ENCODE peak calls at places on chromosomes 11 and 22, in seven cellular contexts. One of them, this sample, is unnamed. For H3K4me1, the result is how much of the 10 kb centered on the place peaks cover.

GRCh38 chr11:3213659-3214419 is 4.8 kb downstream of the MRGPRG start:
- DNase-seq in A549: no peak
- DNase-seq in lung: no peak
- DNase-seq in GM23248: no peak
- DNase-seq in cardiac muscle cell: no peak
- DNase-seq in iPS DF 6.9: no peak
- DNase-seq in effector memory CD4-positive, alpha-beta T cell: no peak
- DNase-seq in this sample: no peak

GRCh38 chr11:31882951-31883392 is 71.8 kb upstream of the PAX6 start:
- DNase-seq in lung: no peak
- DNase-seq in GM23248: peak
- DNase-seq in A549: no peak
- DNase-seq in cardiac muscle cell: no peak
- DNase-seq in iPS DF 6.9: no peak
- DNase-seq in effector memory CD4-positive, alpha-beta T cell: no peak
- DNase-seq in this sample: no peak

GRCh38 chr11:14803846-14804245 is 88.2 kb downstream of the CYP2R1 start:
- DNase-seq in A549: no peak
- DNase-seq in GM23248: no peak
- DNase-seq in iPS DF 6.9: no peak
- DNase-seq in effector memory CD4-positive, alpha-beta T cell: no peak
- DNase-seq in lung: no peak
- DNase-seq in cardiac muscle cell: no peak
- DNase-seq in this sample: no peak

GRCh38 chr22:27151407-27151806 is 494.0 kb downstream of the MIAT start:
- DNase-seq in lung: no peak
- DNase-seq in iPS DF 6.9: no peak
- DNase-seq in cardiac muscle cell: no peak
- DNase-seq in effector memory CD4-positive, alpha-beta T cell: no peak
- DNase-seq in GM23248: no peak
- DNase-seq in A549: no peak
- DNase-seq in this sample: no peak

GRCh38 chr11:126115253-126115540 is 52.5 kb upstream of the CDON start:
- DNase-seq in iPS DF 6.9: no peak
- DNase-seq in effector memory CD4-positive, alpha-beta T cell: no peak
- DNase-seq in A549: no peak
- DNase-seq in cardiac muscle cell: no peak
- DNase-seq in GM23248: peak
- DNase-seq in lung: peak
- DNase-seq in this sample: no peak

GRCh38 chr11:74299000-74299399 is 12.4 kb downstream of the P4HA3 start:
- DNase-seq in effector memory CD4-positive, alpha-beta T cell: no peak
- DNase-seq in GM23248: no peak
- DNase-seq in lung: no peak
- DNase-seq in A549: no peak
- DNase-seq in cardiac muscle cell: no peak
- DNase-seq in iPS DF 6.9: no peak
- DNase-seq in this sample: no peak

GRCh38 chr11:122399375-122399774 is 256.1 kb upstream of the UBASH3B start:
- DNase-seq in lung: no peak
- DNase-seq in cardiac muscle cell: no peak
- DNase-seq in A549: no peak
- DNase-seq in iPS DF 6.9: no peak
- DNase-seq in effector memory CD4-positive, alpha-beta T cell: no peak
- DNase-seq in GM23248: no peak
- DNase-seq in this sample: no peak

GRCh38 chr11:118917488-118918127 is 8.1 kb downstream of the BCL9L start:
- DNase-seq in effector memory CD4-positive, alpha-beta T cell: peak
- DNase-seq in GM23248: peak
- DNase-seq in iPS DF 6.9: no peak
- DNase-seq in cardiac muscle cell: no peak
- DNase-seq in lung: peak
- DNase-seq in A549: no peak
- DNase-seq in this sample: no peak

GRCh38 chr11:13776134-13776815 is 107.8 kb downstream of the FAR1 start:
- DNase-seq in lung: no peak
- DNase-seq in A549: no peak
- DNase-seq in GM23248: peak
- DNase-seq in iPS DF 6.9: no peak
- DNase-seq in cardiac muscle cell: no peak
- DNase-seq in effector memory CD4-positive, alpha-beta T cell: peak
- DNase-seq in this sample: no peak

GRCh38 chr11:91947215-91947614 is 277.4 kb upstream of the FAT3 start:
- DNase-seq in iPS DF 6.9: no peak
- DNase-seq in lung: no peak
- DNase-seq in GM23248: peak
- DNase-seq in cardiac muscle cell: no peak
- DNase-seq in A549: no peak
- DNase-seq in effector memory CD4-positive, alpha-beta T cell: no peak
- DNase-seq in this sample: no peak

GRCh38 chr11:44408141-44408540 is 98.2 kb upstream of the ALX4 start:
- DNase-seq in lung: no peak
- DNase-seq in A549: no peak
- DNase-seq in cardiac muscle cell: no peak
- DNase-seq in effector memory CD4-positive, alpha-beta T cell: no peak
- DNase-seq in GM23248: no peak
- DNase-seq in iPS DF 6.9: no peak
- DNase-seq in this sample: no peak

GRCh38 chr22:35703861-35704584 is 13.6 kb upstream of the APOL5 start:
- DNase-seq in effector memory CD4-positive, alpha-beta T cell: no peak
- DNase-seq in GM23248: peak
- DNase-seq in lung: no peak
- DNase-seq in A549: no peak
- DNase-seq in cardiac muscle cell: no peak
- DNase-seq in iPS DF 6.9: no peak
- DNase-seq in this sample: no peak

GRCh38 chr11:65911682-65912568 is 6.9 kb downstream of the C11orf68 start:
- DNase-seq in cardiac muscle cell: peak
- DNase-seq in effector memory CD4-positive, alpha-beta T cell: no peak
- DNase-seq in iPS DF 6.9: no peak
- DNase-seq in GM23248: peak
- DNase-seq in A549: peak
- DNase-seq in lung: peak
- DNase-seq in this sample: no peak

GRCh38 chr22:44591146-44591790 is 93.2 kb upstream of the RTL6 start:
- DNase-seq in iPS DF 6.9: no peak
- DNase-seq in cardiac muscle cell: no peak
- DNase-seq in A549: no peak
- DNase-seq in effector memory CD4-positive, alpha-beta T cell: no peak
- DNase-seq in lung: no peak
- DNase-seq in GM23248: no peak
- DNase-seq in this sample: no peak

GRCh38 chr11:64745219-64745522 is 1.2 kb upstream of the RASGRP2 start:
- DNase-seq in effector memory CD4-positive, alpha-beta T cell: peak
- DNase-seq in lung: peak
- DNase-seq in GM23248: no peak
- DNase-seq in cardiac muscle cell: peak
- DNase-seq in A549: no peak
- DNase-seq in iPS DF 6.9: no peak
- DNase-seq in this sample: no peak

GRCh38 chr11:111624602-111625001 is 22.4 kb downstream of the SIK2 start:
- DNase-seq in GM23248: no peak
- DNase-seq in iPS DF 6.9: no peak
- DNase-seq in cardiac muscle cell: no peak
- DNase-seq in A549: no peak
- DNase-seq in lung: no peak
- DNase-seq in effector memory CD4-positive, alpha-beta T cell: no peak
- DNase-seq in this sample: no peak

GRCh38 chr11:68200639-68201038 is 12.5 kb downstream of the KMT5B start:
- DNase-seq in cardiac muscle cell: no peak
- DNase-seq in A549: no peak
- DNase-seq in effector memory CD4-positive, alpha-beta T cell: no peak
- DNase-seq in iPS DF 6.9: no peak
- DNase-seq in lung: no peak
- DNase-seq in GM23248: peak
- DNase-seq in this sample: no peak

GRCh38 chr11:120985718-120986569 is 38.0 kb upstream of the TBCEL start:
- DNase-seq in effector memory CD4-positive, alpha-beta T cell: no peak
- DNase-seq in GM23248: peak
- DNase-seq in iPS DF 6.9: no peak
- DNase-seq in A549: peak
- DNase-seq in cardiac muscle cell: peak
- DNase-seq in lung: peak
- DNase-seq in this sample: no peak

GRCh38 chr22:49607821-49608220 is 219.9 kb downstream of the BRD1 start:
- DNase-seq in GM23248: no peak
- DNase-seq in effector memory CD4-positive, alpha-beta T cell: no peak
- DNase-seq in iPS DF 6.9: no peak
- DNase-seq in cardiac muscle cell: no peak
- DNase-seq in A549: no peak
- DNase-seq in lung: no peak
- DNase-seq in this sample: no peak

GRCh38 chr22:28989035-28989464 is 72.6 kb downstream of the C22orf31 start:
- DNase-seq in cardiac muscle cell: no peak
- DNase-seq in GM23248: peak
- DNase-seq in lung: no peak
- DNase-seq in iPS DF 6.9: peak
- DNase-seq in effector memory CD4-positive, alpha-beta T cell: no peak
- DNase-seq in A549: no peak
- DNase-seq in this sample: no peak

GRCh38 chr22:46051646-46052045 is 74.7 kb upstream of the WNT7B start:
- DNase-seq in GM23248: no peak
- DNase-seq in A549: no peak
- DNase-seq in iPS DF 6.9: no peak
- DNase-seq in effector memory CD4-positive, alpha-beta T cell: no peak
- DNase-seq in cardiac muscle cell: no peak
- DNase-seq in lung: no peak
- DNase-seq in this sample: no peak

GRCh38 chr11:100706179-100706578 is 19.1 kb downstream of the ARHGAP42 start:
- DNase-seq in cardiac muscle cell: no peak
- DNase-seq in effector memory CD4-positive, alpha-beta T cell: no peak
- DNase-seq in A549: no peak
- DNase-seq in lung: no peak
- DNase-seq in GM23248: no peak
- DNase-seq in iPS DF 6.9: no peak
- DNase-seq in this sample: no peak

GRCh38 chr11:417652-418342 is 3.0 kb upstream of the SIGIRR start:
- DNase-seq in lung: no peak
- DNase-seq in cardiac muscle cell: no peak
- DNase-seq in GM23248: no peak
- DNase-seq in effector memory CD4-positive, alpha-beta T cell: no peak
- DNase-seq in A549: no peak
- DNase-seq in iPS DF 6.9: no peak
- DNase-seq in this sample: no peak
- H3K4me3 ChIP-seq in lung: no peak
- H3K4me3 ChIP-seq in cardiac muscle cell: no peak
- H3K4me3 ChIP-seq in GM23248: no peak
- H3K4me3 ChIP-seq in effector memory CD4-positive, alpha-beta T cell: no peak
- H3K4me3 ChIP-seq in A549: no peak
- H3K4me3 ChIP-seq in iPS DF 6.9: peak
- H3K4me3 ChIP-seq in this sample: no peak

DNA sequence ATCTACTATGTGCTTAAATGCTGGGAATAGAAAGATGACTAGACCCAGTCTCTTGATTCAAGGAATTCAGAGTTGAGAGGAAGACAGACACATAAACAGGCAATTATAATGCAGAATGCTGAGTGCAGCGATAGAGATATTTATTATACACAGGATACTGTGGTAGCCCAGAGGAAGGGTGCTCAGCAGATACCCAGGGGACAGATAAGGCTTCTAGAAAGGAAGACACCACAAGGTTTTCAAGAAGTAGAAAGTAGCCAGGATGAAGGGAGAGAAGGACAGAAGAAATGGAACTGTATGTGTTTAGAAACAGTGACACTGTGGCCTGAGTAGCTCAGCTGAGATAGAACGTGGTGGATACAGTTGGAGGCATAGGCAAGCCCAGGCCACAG is 79.4 kb upstream of the NNMT start:
- DNase-seq in iPS DF 6.9: no peak
- DNase-seq in effector memory CD4-positive, alpha-beta T cell: no peak
- DNase-seq in A549: no peak
- DNase-seq in GM23248: no peak
- DNase-seq in lung: no peak
- DNase-seq in cardiac muscle cell: no peak
- DNase-seq in this sample: no peak
- H3K4me1 ChIP-seq in iPS DF 6.9: under half
- H3K4me1 ChIP-seq in effector memory CD4-positive, alpha-beta T cell: under half
- H3K4me1 ChIP-seq in A549: under half
- H3K4me1 ChIP-seq in GM23248: under half
- H3K4me1 ChIP-seq in lung: under half
- H3K4me1 ChIP-seq in cardiac muscle cell: half or more
- H3K4me1 ChIP-seq in this sample: under half

DNA sequence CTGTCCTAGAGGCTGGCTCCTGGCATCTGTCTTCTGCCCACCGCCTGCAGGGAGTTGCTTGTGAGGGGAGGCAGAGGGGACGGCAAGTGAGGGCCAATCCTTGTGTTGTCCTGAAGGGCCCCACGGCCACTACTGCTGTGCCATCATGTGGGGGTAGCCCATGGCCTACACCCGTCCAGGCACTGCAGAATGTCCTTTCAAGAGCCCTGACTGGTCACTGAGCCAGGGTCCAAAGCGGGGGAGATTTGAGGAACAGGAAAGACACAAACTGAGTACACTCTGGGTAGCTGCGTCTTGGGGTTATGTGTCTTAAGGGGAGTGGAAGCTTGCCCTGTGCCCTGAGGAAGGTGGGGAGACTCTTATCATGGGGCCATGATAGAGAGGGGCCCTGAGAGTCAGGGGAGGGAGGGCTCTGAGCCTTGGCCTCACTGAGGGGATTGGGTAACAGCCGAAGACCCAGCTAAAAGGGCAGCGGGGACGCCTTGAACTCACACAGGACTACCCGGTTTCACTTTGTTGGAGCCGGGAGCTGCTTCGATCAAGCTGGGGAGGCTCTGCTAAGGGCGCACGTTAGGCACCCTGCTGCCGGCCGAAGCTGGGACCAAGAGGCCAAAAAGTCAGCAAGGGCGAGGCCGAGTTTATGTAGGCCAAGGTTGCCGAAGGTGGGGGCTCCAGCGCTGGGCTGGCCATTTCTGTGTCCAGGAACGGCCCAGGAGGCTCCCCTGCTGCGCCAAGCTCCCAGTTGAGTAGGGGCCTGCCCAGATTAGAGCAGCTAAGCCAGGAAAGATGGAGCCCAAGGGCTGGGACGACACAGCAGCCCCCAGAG is 1.9 kb downstream of the TBX1 start:
- DNase-seq in cardiac muscle cell: no peak
- DNase-seq in A549: no peak
- DNase-seq in iPS DF 6.9: no peak
- DNase-seq in lung: no peak
- DNase-seq in GM23248: peak
- DNase-seq in effector memory CD4-positive, alpha-beta T cell: no peak
- DNase-seq in this sample: no peak
- H3K4me3 ChIP-seq in cardiac muscle cell: no peak
- H3K4me3 ChIP-seq in A549: no peak
- H3K4me3 ChIP-seq in iPS DF 6.9: no peak
- H3K4me3 ChIP-seq in lung: no peak
- H3K4me3 ChIP-seq in GM23248: peak
- H3K4me3 ChIP-seq in effector memory CD4-positive, alpha-beta T cell: no peak
- H3K4me3 ChIP-seq in this sample: peak

DNA sequence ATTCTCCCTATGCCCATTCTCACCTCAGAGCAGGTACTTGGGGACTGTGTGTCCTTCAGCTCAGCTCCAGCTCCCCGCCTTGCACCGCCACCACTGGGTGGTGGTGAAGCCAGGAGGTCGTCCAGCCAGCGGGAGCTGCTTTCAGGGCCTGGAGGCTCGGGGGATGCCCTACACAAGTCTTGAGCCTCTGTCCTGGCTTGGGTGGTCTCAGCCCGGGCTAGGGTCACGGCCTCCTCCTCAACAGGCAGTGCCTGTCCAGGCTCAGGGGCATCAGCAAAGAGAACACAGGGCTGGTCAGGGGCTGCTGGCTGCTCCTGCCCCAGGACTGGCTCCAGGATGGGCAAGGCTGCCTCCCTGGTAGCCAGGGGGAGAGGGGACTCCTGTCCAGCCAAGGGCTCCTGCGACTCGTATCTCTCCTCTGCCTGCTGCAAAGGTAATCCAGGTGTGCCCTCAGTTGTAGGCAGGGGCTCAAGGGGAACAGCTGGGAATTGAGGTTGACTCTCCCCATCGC is 12.2 kb downstream of the TNKS1BP1 start:
- DNase-seq in GM23248: no peak
- DNase-seq in A549: no peak
- DNase-seq in iPS DF 6.9: no peak
- DNase-seq in effector memory CD4-positive, alpha-beta T cell: no peak
- DNase-seq in cardiac muscle cell: no peak
- DNase-seq in lung: no peak
- DNase-seq in this sample: no peak
- H3K4me1 ChIP-seq in GM23248: under half
- H3K4me1 ChIP-seq in A549: under half
- H3K4me1 ChIP-seq in iPS DF 6.9: under half
- H3K4me1 ChIP-seq in effector memory CD4-positive, alpha-beta T cell: under half
- H3K4me1 ChIP-seq in cardiac muscle cell: under half
- H3K4me1 ChIP-seq in lung: under half
- H3K4me1 ChIP-seq in this sample: under half

This sample was measured in Panc1.